ENCODE peak calls at places on chromosomes 6 and 20, in five cellular contexts. N, A, G, D and Y are unnamed samples.

GRCh38 chr6:31582230-31582601 is at the start of gene LTB:
- DNase-seq in N (no peak), A (peak; percentile 66), G (no peak), D (no peak), Y (no peak)

GRCh38 chr6:136235233-136235564 is 14.9 kb downstream of the MTFR2 start:
- DNase-seq in N (peak; percentile 88), A (no peak), G (no peak), D (no peak), Y (peak; percentile 63)

GRCh38 chr20:14919473-14920157 is 582.2 kb upstream of the FLRT3 start:
- DNase-seq in N (peak; percentile 86), A (no peak), G (no peak), D (no peak), Y (peak; percentile 77)

GRCh38 chr20:51400051-51400926 is 142.2 kb downstream of the NFATC2 start:
- DNase-seq in N (peak; percentile 44), A (peak; percentile 65), G (peak; percentile 70), D (no peak), Y (no peak)

GRCh38 chr6:128400875-128401274 is 119.5 kb downstream of the PTPRK start:
- DNase-seq in N (no peak), A (no peak), G (no peak), D (no peak), Y (no peak)

GRCh38 chr20:13771853-13772453 is 12.8 kb downstream of the ESF1 start:
- DNase-seq in N (peak; percentile 40), A (no peak), G (no peak), D (no peak), Y (peak; percentile 72)

GRCh38 chr6:155171109-155171746 is 92.6 kb upstream of the CLDN20 start:
- DNase-seq in N (peak; percentile 96), A (peak; percentile 54), G (peak; percentile 86), D (peak; percentile 72), Y (peak; percentile 94)

GRCh38 chr20:10578607-10579006 is 95.2 kb downstream of the JAG1 start:
- DNase-seq in N (peak; percentile 97), A (no peak), G (no peak), D (no peak), Y (peak; percentile 96)

GRCh38 chr20:16462711-16463110 is 110.5 kb downstream of the KIF16B start:
- DNase-seq in N (no peak), A (no peak), G (no peak), D (no peak), Y (no peak)

GRCh38 chr6:88238065-88238464 is 71.9 kb upstream of the CNR1 start:
- DNase-seq in N (peak; percentile 39), A (no peak), G (no peak), D (no peak), Y (peak; percentile 19)